ENCODE peak calls at places on chromosomes 7 and 10, in ten cellular contexts. S is NCI-H2081; Q is SJCRH30; R is amygdala; U is neural progenitor cell; Z is NCI-H1417; X is T-helper 1 cell; D is HT1080; N is stimulated activated naive B cell treated with anti-CD40 and anti-IgM and Interleukin-4, amounts not matched to agents 10 μg/mL and 1 μg/mL and 100 μg/mL, for 72 hours; J is nephron progenitor cell. M is an unnamed sample.
A peak's percentile ranks its signal among the peaks of the same experiment; 100 is the strongest.

GRCh38 chr7:27200761-27201230 is 905 bp upstream of the HOXA13 start:
- DNase-seq in S (no peak), R (no peak), D (no peak), U (peak; percentile 49), Z (no peak), Q (peak; percentile 48), J (no peak), X (no peak), N (no peak), M (no peak)

GRCh38 chr10:15518256-15518655 is 147.2 kb upstream of the FAM171A1 start:
- DNase-seq in Z (no peak), U (no peak), Q (peak; percentile 9), X (no peak), S (no peak), N (no peak), J (no peak), D (peak; percentile 34), R (no peak), M (no peak)

GRCh38 chr7:139566075-139566474 is 42.6 kb downstream of the CLEC2L start:
- DNase-seq in U (no peak), S (no peak), J (no peak), R (no peak), X (no peak), D (no peak), N (no peak), Z (no peak), Q (no peak), M (peak; percentile 55)

GRCh38 chr10:105017116-105017515 is 376.0 kb downstream of the SORCS3 start:
- DNase-seq in Z (no peak), D (peak; percentile 95), U (no peak), S (no peak), N (no peak), Q (no peak), R (no peak), X (peak; percentile 1), J (no peak), M (no peak)

GRCh38 chr10:17740668-17741067 is 11.3 kb upstream of the TMEM236 start:
- DNase-seq in Z (no peak), S (no peak), Q (no peak), J (no peak), R (no peak), X (no peak), D (no peak), N (no peak), U (no peak), M (no peak)

GRCh38 chr7:77422500-77422899 is 6.4 kb upstream of the GSAP start:
- DNase-seq in N (no peak), X (no peak), S (no peak), Z (no peak), D (no peak), R (no peak), J (no peak), Q (no peak), U (no peak), M (no peak)

GRCh38 chr7:155832581-155832981 is 20.3 kb upstream of the SHH start:
- DNase-seq in S (no peak), N (no peak), Z (no peak), J (no peak), X (no peak), R (no peak), D (no peak), Q (no peak), U (no peak), M (peak; percentile 38)

GRCh38 chr7:30556854-30557644 is 37.6 kb upstream of the GARS1 start:
- DNase-seq in Z (peak; percentile 90), N (no peak), R (peak; percentile 21), J (no peak), D (peak; percentile 46), U (peak; percentile 91), S (peak; percentile 99), Q (peak; percentile 28), X (no peak), M (no peak)

GRCh38 chr7:145134377-145134776 is 298.5 kb upstream of the TPK1 start:
- DNase-seq in U (no peak), R (no peak), J (no peak), Q (no peak), X (no peak), N (no peak), D (no peak), Z (no peak), S (no peak), M (no peak)

GRCh38 chr7:44101966-44102845 is 1.9 kb upstream of the AEBP1 start:
- DNase-seq in R (no peak), D (peak; percentile 54), Z (no peak), Q (no peak), J (no peak), N (no peak), X (no peak), S (no peak), U (no peak), M (peak; percentile 93)

GRCh38 chr7:142248-142955 is 50.0 kb upstream of the FAM20C start:
- DNase-seq in Q (no peak), N (no peak), D (no peak), J (no peak), X (no peak), U (no peak), Z (no peak), S (no peak), R (no peak), M (peak; percentile 81)

GRCh38 chr7:28785002-28785995 is 172.8 kb downstream of the TRIL start:
- DNase-seq in Z (peak; percentile 32), X (no peak), N (no peak), S (no peak), D (no peak), Q (peak; percentile 14), U (no peak), J (no peak), R (no peak), M (no peak)

GRCh38 chr7:30430300-30430699 is 48.3 kb downstream of the NOD1 start:
- DNase-seq in D (no peak), J (no peak), N (no peak), Z (no peak), X (no peak), U (no peak), Q (peak; percentile 21), R (no peak), S (no peak), M (no peak)

GRCh38 chr7:65477326-65477725 is 103.7 kb downstream of the ZNF92 start:
- DNase-seq in S (peak; percentile 70), X (no peak), J (peak; percentile 47), N (no peak), U (peak; percentile 72), Z (peak; percentile 37), D (no peak), Q (peak; percentile 54), R (no peak), M (no peak)

GRCh38 chr7:48109848-48110663 is 21.0 kb downstream of the UPP1 start:
- DNase-seq in Q (peak; percentile 75), Z (peak; percentile 47), X (peak; percentile 77), S (peak; percentile 68), R (peak; percentile 26), D (peak; percentile 43), J (peak; percentile 83), N (peak; percentile 65), U (peak; percentile 70), M (peak; percentile 75)

GRCh38 chr7:74207586-74207985 is 2.2 kb upstream of the LAT2 start:
- DNase-seq in Z (no peak), S (no peak), X (no peak), D (no peak), U (no peak), Q (no peak), R (no peak), J (no peak), N (no peak), M (peak; percentile 59)

GRCh38 chr10:71589617-71590551 is 129.7 kb downstream of the C10orf105 start:
- DNase-seq in J (no peak), R (no peak), U (no peak), D (no peak), Z (no peak), S (no peak), N (no peak), Q (peak; percentile 52), X (no peak), M (no peak)

GRCh38 chr10:1348773-1349050 is 292.5 kb downstream of the WDR37 start:
- DNase-seq in X (no peak), R (no peak), N (no peak), J (no peak), Q (no peak), D (no peak), U (no peak), Z (no peak), S (no peak), M (no peak)

GRCh38 chr10:77844713-77845454 is 81.7 kb downstream of the DLG5 start:
- DNase-seq in D (peak; percentile 93), Z (no peak), S (no peak), X (no peak), J (no peak), N (no peak), U (no peak), Q (peak; percentile 13), R (no peak), M (no peak)

GRCh38 chr7:44969701-44970494 is 8.9 kb downstream of the MYO1G start:
- DNase-seq in S (peak; percentile 20), Z (no peak), R (no peak), Q (no peak), J (no peak), N (no peak), X (peak; percentile 1), D (no peak), U (no peak), M (peak; percentile 59)

GRCh38 chr10:35203744-35204143 is 77.1 kb downstream of the CREM start:
- DNase-seq in J (no peak), Q (no peak), U (no peak), X (no peak), S (no peak), N (no peak), R (no peak), D (no peak), Z (no peak), M (no peak)

GRCh38 chr7:54544356-54545240 is 2.4 kb downstream of the VSTM2A start:
- DNase-seq in Q (no peak), U (peak; percentile 60), X (no peak), R (no peak), N (no peak), Z (no peak), J (peak; percentile 11), S (no peak), D (no peak), M (no peak)

GRCh38 chr10:93471110-93471651 is 11.0 kb downstream of the MYOF start:
- DNase-seq in J (no peak), D (peak; percentile 98), X (peak; percentile 29), Z (no peak), R (no peak), U (no peak), S (no peak), N (no peak), Q (no peak), M (no peak)

GRCh38 chr7:39749177-39749576 is 125.8 kb downstream of the RALA start:
- DNase-seq in S (no peak), J (no peak), U (no peak), N (no peak), R (no peak), Q (no peak), Z (no peak), D (peak; percentile 64), X (no peak), M (no peak)

GRCh38 chr10:30075487-30075886 is 16.1 kb upstream of the JCAD start:
- DNase-seq in N (no peak), U (no peak), D (no peak), X (no peak), Z (no peak), S (no peak), J (no peak), Q (no peak), R (no peak), M (no peak)

GRCh38 chr7:88276605-88277153 is 30.0 kb downstream of the STEAP4 start:
- DNase-seq in Q (peak; percentile 16), J (no peak), R (no peak), S (no peak), X (no peak), D (no peak), Z (no peak), N (no peak), U (no peak), M (no peak)

GRCh38 chr10:130017631-130018022 is 53.6 kb upstream of the EBF3 start:
- DNase-seq in S (no peak), X (no peak), U (no peak), N (no peak), R (no peak), Z (no peak), Q (no peak), D (no peak), J (no peak), M (no peak)

GRCh38 chr10:43201545-43202131 is 63.4 kb downstream of the CSGALNACT2 start:
- DNase-seq in X (no peak), N (no peak), Q (no peak), S (no peak), J (peak; percentile 1), U (no peak), D (no peak), Z (no peak), R (no peak), M (peak; percentile 74)